ENCODE peak calls at places on chromosomes 3 and 15, in eight cellular contexts. P is mucosa of descending colon; A is adrenal gland; F is hepatocyte; L is transverse colon; K is CD8-positive, alpha-beta T cell; B is epithelial cell of esophagus; M is GM10248. O is an unnamed sample.

GRCh38 chr3:133881492-133881891 is 14.2 kb downstream of the RAB6B start:
- DNase-seq in M (no peak), K (no peak), L (no peak), P (no peak), B (no peak), A (no peak), F (no peak), O (no peak)

GRCh38 chr15:42182976-42183375 is 25.1 kb downstream of the VPS39 start:
- DNase-seq in P (no peak), M (no peak), F (no peak), L (no peak), B (no peak), K (no peak), A (no peak), O (no peak)

GRCh38 chr3:39783730-39784129 is 25.7 kb upstream of the MYRIP start:
- DNase-seq in M (no peak), B (no peak), L (no peak), K (no peak), P (no peak), A (no peak), F (no peak), O (no peak)

GRCh38 chr3:30496496-30496966 is 109.9 kb upstream of the TGFBR2 start:
- DNase-seq in M (no peak), K (no peak), F (peak), A (no peak), B (peak), L (peak), P (no peak), O (no peak)

GRCh38 chr15:58291848-58292247 is 139.9 kb upstream of the LIPC start:
- DNase-seq in L (no peak), K (no peak), F (no peak), M (no peak), A (no peak), B (no peak), P (no peak), O (no peak)

GRCh38 chr3:14379842-14380241 is 22.6 kb upstream of the SLC6A6 start:
- DNase-seq in B (peak), K (no peak), M (no peak), F (no peak), P (no peak), A (no peak), L (no peak), O (no peak)

GRCh38 chr3:50623840-50624474 is 7.0 kb downstream of the MAPKAPK3 start:
- DNase-seq in F (no peak), A (peak), B (no peak), M (peak), P (no peak), L (no peak), K (no peak), O (no peak)

GRCh38 chr15:69129026-69129385 is 31.4 kb upstream of the GLCE start:
- DNase-seq in A (no peak), K (no peak), B (peak), P (no peak), M (no peak), L (no peak), F (no peak), O (no peak)

GRCh38 chr3:183878071-183878470 is 6.6 kb downstream of the PARL start:
- DNase-seq in M (no peak), A (peak), L (no peak), P (no peak), B (no peak), F (no peak), K (no peak), O (no peak)

GRCh38 chr15:77790481-77790880 is 157.8 kb upstream of the LINGO1 start:
- DNase-seq in B (no peak), F (no peak), K (no peak), P (no peak), M (no peak), L (no peak), A (no peak), O (no peak)

GRCh38 chr3:33074217-33075067 is 22.5 kb downstream of the GLB1 start:
- DNase-seq in B (peak), M (peak), F (peak), P (no peak), K (peak), A (peak), L (peak), O (peak)

GRCh38 chr3:98563661-98564281 is 29.6 kb downstream of the CPOX start:
- DNase-seq in L (no peak), A (no peak), P (no peak), K (no peak), M (peak), B (peak), F (no peak), O (no peak)

GRCh38 chr15:85527907-85528306 is 147.5 kb downstream of the AKAP13 start:
- DNase-seq in L (no peak), P (no peak), K (no peak), M (no peak), B (no peak), A (no peak), F (peak), O (no peak)

GRCh38 chr3:32459474-32459873 is 43.2 kb downstream of the CMTM6 start:
- DNase-seq in A (no peak), K (no peak), M (no peak), L (no peak), P (no peak), F (no peak), B (no peak), O (no peak)

GRCh38 chr3:185353225-185353624 is 9.7 kb upstream of the MAP3K13 start:
- DNase-seq in A (no peak), B (no peak), F (no peak), L (no peak), P (no peak), K (no peak), M (no peak), O (no peak)

GRCh38 chr3:50815844-50816243 is 141.1 kb downstream of the DOCK3 start:
- DNase-seq in M (no peak), A (no peak), F (no peak), P (no peak), B (peak), L (no peak), K (no peak), O (no peak)

GRCh38 chr15:41806291-41807181 is 21.4 kb upstream of the JMJD7 start:
- DNase-seq in M (no peak), L (no peak), P (no peak), K (no peak), F (no peak), A (peak), B (peak), O (no peak)

GRCh38 chr15:82043726-82044372 is 2.0 kb downstream of the MEX3B start:
- DNase-seq in B (no peak), P (peak), L (peak), M (no peak), K (no peak), F (no peak), A (no peak), O (no peak)

GRCh38 chr3:12336099-12336498 is 47.2 kb downstream of the PPARG start:
- DNase-seq in M (no peak), B (no peak), L (no peak), A (no peak), P (no peak), F (no peak), K (no peak), O (no peak)

GRCh38 chr3:123492188-123492587 is 43.3 kb upstream of the ADCY5 start:
- DNase-seq in F (no peak), K (no peak), P (no peak), M (no peak), B (no peak), L (no peak), A (no peak), O (no peak)

GRCh38 chr15:83582386-83582785 is 71.5 kb upstream of the ADAMTSL3 start:
- DNase-seq in L (no peak), B (peak), P (no peak), K (no peak), A (no peak), M (no peak), F (no peak), O (no peak)

GRCh38 chr15:33026614-33027013 is 167.9 kb downstream of the FMN1 start:
- DNase-seq in M (no peak), P (no peak), L (no peak), K (no peak), F (no peak), B (no peak), A (no peak), O (no peak)

GRCh38 chr3:36540898-36541518 is 160.7 kb downstream of the STAC start:
- DNase-seq in L (no peak), K (no peak), A (peak), M (no peak), B (peak), P (no peak), F (peak), O (no peak)

GRCh38 chr3:138833908-138834358 is 795 bp downstream of the PIK3CB start:
- DNase-seq in A (peak), F (no peak), K (no peak), B (peak), M (no peak), P (no peak), L (no peak), O (no peak)
- TF ChIP-seq CTCF in A (no peak), F (no peak), K (no peak), B (no peak), M (no peak), P (no peak), L (no peak), O (no peak)

GRCh38 chr15:60130811-60131210 is 126.7 kb downstream of the FOXB1 start:
- DNase-seq in F (no peak), K (no peak), B (no peak), A (no peak), P (no peak), M (no peak), L (no peak), O (no peak)

GRCh38 chr15:60138397-60138968 is 134.4 kb downstream of the FOXB1 start:
- DNase-seq in F (no peak), B (no peak), P (no peak), K (no peak), M (no peak), A (no peak), L (no peak), O (no peak)

GRCh38 chr15:60137711-60138396 is 133.7 kb downstream of the FOXB1 start:
- DNase-seq in K (no peak), F (no peak), L (no peak), M (no peak), P (no peak), B (peak), A (no peak), O (no peak)

GRCh38 chr15:60135961-60136360 is 131.8 kb downstream of the FOXB1 start:
- DNase-seq in A (no peak), M (no peak), F (no peak), B (no peak), P (no peak), K (no peak), L (no peak), O (no peak)

DNA sequence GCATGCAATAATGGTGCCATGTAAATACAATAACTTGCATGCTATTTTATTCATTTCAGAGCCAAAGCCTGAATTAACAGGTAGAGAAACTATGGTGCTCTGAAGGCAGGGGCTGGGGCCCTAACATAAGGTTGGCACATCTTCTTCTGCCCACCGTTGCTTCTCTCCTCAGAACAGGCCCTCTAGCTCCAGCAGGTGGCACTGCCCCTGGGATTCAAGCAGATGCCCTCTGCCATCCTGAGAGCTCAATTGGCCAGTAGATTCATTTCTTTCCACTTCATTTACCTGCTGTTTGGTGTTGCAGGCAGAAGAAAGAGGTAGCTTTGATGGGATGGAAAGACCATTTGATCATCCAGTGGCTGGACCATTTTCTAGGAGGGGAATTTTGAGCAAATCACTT is 130.5 kb downstream of the FOXB1 start:
- DNase-seq in A (peak), M (no peak), L (no peak), B (peak), P (no peak), F (no peak), K (no peak), O (no peak)
- TF ChIP-seq CTCF in A (no peak), M (no peak), L (no peak), B (peak), P (no peak), F (no peak), K (peak), O (no peak)

GRCh38 chr3:24640330-24640877 is 145.8 kb upstream of the THRB start:
- DNase-seq in B (peak), A (peak), M (no peak), F (peak), K (no peak), P (no peak), L (no peak), O (no peak)
- TF ChIP-seq CTCF in B (peak), A (peak), M (peak), F (peak), K (no peak), P (no peak), L (peak), O (peak)

GRCh38 chr3:8503461-8503860 is 1.8 kb downstream of the LMCD1 start:
- DNase-seq in B (peak), L (no peak), A (no peak), K (no peak), F (no peak), M (no peak), P (no peak), O (no peak)

GRCh38 chr3:8500208-8500961 is 1.2 kb upstream of the LMCD1 start:
- DNase-seq in L (no peak), F (peak), B (peak), M (no peak), A (no peak), K (no peak), P (no peak), O (no peak)

GRCh38 chr3:8500966-8501365 is 657 bp upstream of the LMCD1 start:
- DNase-seq in B (no peak), A (no peak), F (no peak), K (no peak), L (no peak), P (no peak), M (no peak), O (no peak)

GRCh38 chr3:8499181-8499611 is 2.4 kb upstream of the LMCD1 start:
- DNase-seq in L (no peak), K (no peak), M (no peak), B (no peak), F (no peak), A (no peak), P (no peak), O (no peak)

DNA sequence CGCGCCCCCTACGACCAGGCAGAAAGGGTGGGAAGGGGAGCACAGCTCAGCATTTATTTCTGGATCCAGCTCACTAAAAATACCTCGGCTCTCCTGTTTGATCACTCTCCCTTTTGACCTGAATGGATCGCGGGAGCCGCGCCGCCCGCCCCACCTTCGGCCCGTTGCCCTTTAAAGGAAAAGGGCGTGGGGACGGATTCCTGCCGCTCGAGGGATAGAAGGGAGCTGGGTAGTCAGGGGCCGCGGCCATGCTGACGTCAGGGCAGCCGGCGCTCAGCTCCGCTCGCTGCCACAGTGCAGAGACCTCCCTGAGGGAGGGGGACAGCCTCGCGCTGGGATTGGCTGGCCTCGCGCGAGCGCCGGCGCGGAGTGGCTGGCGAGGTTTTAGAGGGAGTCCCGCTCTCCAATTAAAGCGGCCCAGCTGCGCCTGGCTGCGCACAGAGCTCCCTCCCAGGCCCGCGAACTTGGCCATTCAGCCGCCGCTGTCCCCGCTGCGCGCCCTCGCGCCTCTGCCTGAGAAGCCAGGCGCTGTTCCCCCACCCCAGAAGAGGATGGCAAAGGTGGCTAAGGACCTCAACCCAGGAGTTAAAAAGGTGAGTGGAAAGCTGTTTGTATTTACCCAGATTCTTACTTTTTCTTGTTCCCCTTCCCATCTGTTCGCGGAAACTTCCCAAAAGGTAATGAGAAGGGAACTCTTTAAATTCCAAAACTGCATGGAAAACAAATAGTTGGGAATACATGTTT is at the start of gene LMCD1:
- DNase-seq in A (peak), M (peak), B (peak), F (peak), P (peak), K (peak), L (peak), O (peak)
- TF ChIP-seq CTCF in A (no peak), M (no peak), B (no peak), F (peak), P (no peak), K (no peak), L (peak), O (no peak)

O was measured in D721Med.